ENCODE peak calls at places on chromosomes 2 and 18, in four cellular contexts. J is prostate gland, T is body of pancreas, U is AG04450. C is an unnamed sample. For H3K27me3, the result is how much of the 10 kb centered on the place peaks cover.

GRCh38 chr2:42224422-42225067 is 55.4 kb downstream of the EML4 start:
- DNase-seq in J (no peak), T (no peak), U (no peak), C (no peak)

GRCh38 chr2:40034198-40034597 is 255.1 kb upstream of the THUMPD2 start:
- DNase-seq in U (peak), J (no peak), T (no peak), C (no peak)

GRCh38 chr2:168145598-168145997 is 101.8 kb downstream of the STK39 start:
- DNase-seq in T (no peak), U (no peak), J (no peak), C (no peak)

GRCh38 chr2:113910110-113910717 is 20.3 kb downstream of the ACTR3 start:
- DNase-seq in U (no peak), T (no peak), J (no peak), C (peak)

GRCh38 chr2:86300496-86300895 is 36.9 kb downstream of the REEP1 start:
- DNase-seq in J (no peak), T (no peak), U (no peak), C (no peak)

GRCh38 chr18:55430026-55430425 is 158.0 kb downstream of the TCF4 start:
- DNase-seq in J (no peak), U (no peak), T (no peak), C (no peak)

GRCh38 chr2:119549236-119549635 is 5.0 kb downstream of the CFAP221 start:
- DNase-seq in U (no peak), J (no peak), T (no peak), C (no peak)

GRCh38 chr2:190121971-190122370 is 59.4 kb upstream of the MSTN start:
- DNase-seq in J (no peak), T (no peak), U (no peak), C (no peak)

GRCh38 chr2:178279142-178279541 is 84.8 kb downstream of the OSBPL6 start:
- DNase-seq in T (no peak), J (no peak), U (peak), C (no peak)

GRCh38 chr2:86372641-86373502 is 35.4 kb upstream of the REEP1 start:
- DNase-seq in J (peak), T (peak), U (peak), C (no peak)

GRCh38 chr2:196640031-196640548 is 575 bp downstream of the CCDC150 start:
- DNase-seq in T (no peak), U (no peak), J (no peak), C (no peak)

GRCh38 chr2:63056309-63057065 is 5.9 kb downstream of the OTX1 start:
- DNase-seq in J (no peak), U (no peak), T (no peak), C (no peak)

GRCh38 chr2:231228974-231229373 is 30.5 kb downstream of the ARMC9 start:
- DNase-seq in J (no peak), U (no peak), T (no peak), C (no peak)

GRCh38 chr2:166234112-166234846 is 106.5 kb upstream of the SCN1A start:
- DNase-seq in J (no peak), U (peak), T (no peak), C (no peak)

GRCh38 chr18:32576296-32576916 is 105.7 kb upstream of the GAREM1 start:
- DNase-seq in T (peak), U (no peak), J (no peak), C (no peak)

GRCh38 chr18:23227729-23228075 is 92.4 kb downstream of the CABLES1 start:
- DNase-seq in U (no peak), T (no peak), J (no peak), C (no peak)

DNA sequence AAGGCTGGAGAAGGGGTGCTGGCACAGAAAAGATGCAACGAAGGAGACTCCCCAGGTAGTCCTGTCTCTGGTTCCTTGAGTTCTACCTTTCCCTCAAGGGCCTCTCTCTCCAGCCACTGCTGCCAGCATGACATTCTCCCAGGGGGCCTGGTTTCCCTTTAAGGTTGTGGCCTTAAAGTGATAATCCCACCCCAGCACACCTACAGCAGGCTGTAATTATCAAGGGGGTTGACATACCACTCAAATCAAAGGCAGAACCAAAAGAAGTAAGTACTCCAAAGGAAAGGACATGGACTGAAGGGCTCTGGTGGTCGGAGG is 127.4 kb upstream of the MSH6 start:
- DNase-seq in U (no peak), T (no peak), J (no peak), C (no peak)
- H3K27me3 ChIP-seq in U (under half), T (under half), J (under half), C (under half)

DNA sequence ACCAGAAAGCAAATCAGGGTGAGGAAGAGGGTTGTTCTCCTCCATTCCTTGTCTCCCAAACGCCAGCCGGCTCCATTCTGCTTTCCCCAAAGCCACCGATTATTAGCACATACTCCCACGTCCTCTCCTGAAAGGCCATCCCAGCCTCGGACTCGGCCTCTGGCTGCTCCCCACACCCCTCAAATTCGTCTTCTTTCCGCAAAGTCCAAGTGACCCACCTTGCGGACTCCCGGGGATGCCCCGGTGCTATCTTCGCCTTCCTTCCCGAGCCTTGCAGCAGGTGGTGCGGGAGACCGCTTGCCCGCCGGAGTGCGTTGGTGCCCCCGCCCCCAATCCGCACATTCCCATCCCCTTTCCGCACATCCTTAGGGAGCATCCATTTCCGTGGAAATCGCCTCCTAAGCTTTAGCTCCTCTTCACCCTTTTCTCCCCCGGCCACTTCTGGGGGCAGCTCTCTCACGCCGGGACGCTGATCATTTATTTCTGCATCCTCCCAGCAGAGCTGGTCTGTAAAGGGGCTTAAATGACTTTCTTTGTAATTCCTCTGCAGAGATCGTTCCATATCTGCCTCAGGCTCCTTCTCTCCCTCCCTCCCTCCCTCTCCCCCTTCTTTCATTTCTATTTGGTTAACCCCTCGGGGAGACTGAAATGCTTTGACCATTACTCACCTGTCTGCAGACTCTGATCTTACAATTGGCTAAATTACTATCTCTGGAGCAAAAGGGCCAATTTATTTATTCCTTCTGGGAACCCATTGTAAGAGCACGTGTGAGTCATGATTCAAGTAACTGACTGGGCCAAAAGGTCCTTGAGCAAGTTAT is 1.2 kb upstream of the LYPD1 start:
- DNase-seq in T (no peak), J (no peak), U (peak), C (no peak)
- H3K4me3 ChIP-seq in T (peak), J (peak), U (peak), C (no peak)

GRCh38 chr18:36006997-36007396 is 34.5 kb downstream of the RMP24 start:
- DNase-seq in U (no peak), J (no peak), T (no peak), C (no peak)

GRCh38 chr18:36012891-36013290 is 40.4 kb downstream of the RMP24 start:
- DNase-seq in T (no peak), U (no peak), J (no peak), C (no peak)

DNA sequence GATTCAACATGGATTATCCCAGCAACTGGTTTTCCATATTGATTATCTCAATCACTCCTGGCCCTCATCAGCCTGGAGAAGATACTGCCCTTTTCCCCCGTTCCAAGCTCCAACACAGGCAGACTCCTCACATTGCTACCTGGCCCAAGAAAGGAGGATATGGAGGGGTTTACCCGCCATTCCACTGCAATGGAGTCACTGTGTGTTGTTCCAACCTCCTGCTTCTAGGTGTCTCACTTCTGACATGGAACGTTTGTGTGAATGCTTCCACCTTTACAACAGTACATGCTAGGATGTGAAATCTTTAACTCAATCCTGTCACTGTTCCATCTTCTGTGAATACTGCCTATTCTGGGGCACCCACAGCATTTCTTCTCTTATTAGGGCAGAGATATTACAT is 36.7 kb downstream of the RMP24 start:
- DNase-seq in U (no peak), T (no peak), J (no peak), C (no peak)
- H3K27ac ChIP-seq in U (no peak), T (no peak), J (no peak), C (no peak)

DNA sequence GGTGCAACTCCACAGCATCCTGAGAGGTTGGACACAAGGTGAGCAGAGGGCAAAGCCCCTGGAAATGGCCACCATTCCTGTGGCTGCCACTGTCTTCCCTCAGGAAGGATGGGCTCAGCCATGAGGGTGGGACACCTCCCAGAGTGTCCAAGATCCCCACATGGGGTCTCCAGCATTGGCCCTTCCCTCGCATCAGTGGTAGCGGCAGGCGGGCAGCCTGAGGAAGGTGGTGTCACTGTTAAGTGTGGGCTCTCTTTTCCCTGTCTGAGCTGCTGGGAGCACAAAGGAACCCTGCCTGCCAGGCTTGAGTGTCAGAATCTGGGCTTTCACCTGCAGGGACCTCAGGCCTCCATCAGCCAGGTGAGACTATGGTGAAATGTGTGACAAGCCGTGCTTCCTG is 47.6 kb downstream of the SP110 start:
- DNase-seq in J (no peak), U (no peak), T (no peak), C (no peak)
- H3K27me3 ChIP-seq in J (under half), U (under half), T (under half), C (under half)